ENCODE peak calls at places on chromosomes 2 and 18, in nine cellular contexts. B is iPS-NIHi11; Z is central memory CD8-positive, alpha-beta T cell; F is iris pigment epithelial cell; T is WTC11; M is NCI-H146; L is EL; Y is posterior cingulate gyrus; H is fibroblast of villous mesenchyme. U is an unnamed sample.

GRCh38 chr2:157748371-157749132 is 119.9 kb upstream of the ACVR1C start:
- DNase-seq in B (no peak), Z (no peak), F (peak; percentile 9), T (no peak), M (no peak), L (no peak), Y (no peak), H (peak; percentile 6), U (no peak)

GRCh38 chr18:22778996-22779395 is 154.1 kb upstream of the RBBP8 start:
- DNase-seq in B (no peak), Z (no peak), F (no peak), T (no peak), M (no peak), L (peak; percentile 10), Y (no peak), H (no peak), U (no peak)

GRCh38 chr18:63882333-63883141 is 5.0 kb upstream of the SERPINB2 start:
- DNase-seq in B (no peak), Z (no peak), F (peak; percentile 97), T (no peak), M (no peak), L (peak; percentile 95), Y (no peak), H (peak; percentile 87), U (no peak)

GRCh38 chr2:38602136-38602731 is 494 bp downstream of the HNRNPLL start:
- DNase-seq in B (peak; percentile 42), Z (no peak), F (peak; percentile 23), T (peak; percentile 46), M (peak; percentile 57), L (no peak), Y (peak; percentile 84), H (no peak), U (peak; percentile 48)

GRCh38 chr2:72982219-72982618 is 64.9 kb downstream of the EMX1 start:
- DNase-seq in B (no peak), Z (no peak), F (no peak), T (no peak), M (no peak), L (no peak), Y (peak; percentile 34), H (peak; percentile 6), U (no peak)

GRCh38 chr2:241356871-241357260 is 781 bp downstream of the FARP2 start:
- DNase-seq in B (no peak), Z (no peak), F (no peak), T (no peak), M (no peak), L (peak; percentile 20), Y (no peak), H (no peak), U (no peak)

GRCh38 chr2:112150447-112150846 is 12.3 kb downstream of the FBLN7 start:
- DNase-seq in B (no peak), Z (no peak), F (peak; percentile 97), T (no peak), M (no peak), L (peak; percentile 99), Y (no peak), H (peak; percentile 77), U (no peak)

GRCh38 chr18:29154196-29154757 is 977.3 kb upstream of the CDH2 start:
- DNase-seq in B (no peak), Z (no peak), F (peak; percentile 86), T (no peak), M (peak; percentile 43), L (peak; percentile 54), Y (no peak), H (peak; percentile 42), U (no peak)

GRCh38 chr2:171540437-171540836 is 18.2 kb downstream of the CYBRD1 start:
- DNase-seq in B (no peak), Z (no peak), F (no peak), T (no peak), M (no peak), L (no peak), Y (no peak), H (no peak), U (no peak)